ENCODE peak calls at places on chromosome 17, in five cellular contexts. H is vagina, U is K562, T is endothelial cell of umbilical vein, R is transverse colon. D is an unnamed sample. For H3K4me1, the result is how much of the 10 kb centered on the place peaks cover.

GRCh38 chr17:38719284-38719942 is 10.7 kb upstream of the CISD3 start:
- DNase-seq in H (no peak), U (no peak), R (no peak), T (no peak), D (peak)

GRCh38 chr17:67467500-67468481 is 90.7 kb downstream of the PITPNC1 start:
- DNase-seq in R (no peak), U (no peak), H (no peak), T (no peak), D (no peak)

GRCh38 chr17:79220201-79220714 is 145.6 kb downstream of the ENGASE start:
- DNase-seq in R (no peak), T (no peak), H (no peak), U (no peak), D (peak)

GRCh38 chr17:57963149-57963511 is 7.9 kb upstream of the CUEDC1 start:
- DNase-seq in T (no peak), R (no peak), U (no peak), H (no peak), D (no peak)

GRCh38 chr17:65018612-65019290 is 37.8 kb downstream of the GNA13 start:
- DNase-seq in H (no peak), R (no peak), T (no peak), U (no peak), D (no peak)

GRCh38 chr17:72333570-72333969 is 212.8 kb downstream of the SOX9 start:
- DNase-seq in H (no peak), U (no peak), T (no peak), R (no peak), D (no peak)

GRCh38 chr17:57614742-57615141 is 130.4 kb downstream of the CCDC182 start:
- DNase-seq in U (no peak), H (no peak), T (no peak), R (no peak), D (no peak)

GRCh38 chr17:4135489-4135888 is 7.3 kb downstream of the ZZEF1 start:
- DNase-seq in R (no peak), T (no peak), U (peak), H (no peak), D (no peak)

GRCh38 chr17:48139948-48140347 is 32.4 kb downstream of the SNX11 start:
- DNase-seq in H (no peak), R (no peak), T (peak), U (no peak), D (no peak)

GRCh38 chr17:17672453-17673368 is 8.5 kb upstream of the RAI1 start:
- DNase-seq in T (no peak), R (no peak), H (no peak), U (no peak), D (no peak)

GRCh38 chr17:58510075-58510474 is 4.4 kb downstream of the MTMR4 start:
- DNase-seq in R (no peak), H (no peak), T (no peak), U (no peak), D (no peak)

GRCh38 chr17:61393550-61393903 is 6.1 kb upstream of the TBX2 start:
- DNase-seq in U (no peak), R (no peak), H (no peak), T (no peak), D (no peak)

GRCh38 chr17:81802048-81802758 is 1.7 kb upstream of the GCGR start:
- DNase-seq in T (no peak), R (no peak), H (no peak), U (no peak), D (no peak)

GRCh38 chr17:45230410-45230786 is 8.7 kb downstream of the FMNL1 start:
- DNase-seq in T (no peak), U (no peak), R (no peak), H (no peak), D (no peak)

GRCh38 chr17:72477529-72477928 is 356.7 kb downstream of the SOX9 start:
- DNase-seq in H (no peak), T (no peak), R (peak), U (no peak), D (no peak)

GRCh38 chr17:61388561-61389356 is 10.9 kb upstream of the TBX2 start:
- DNase-seq in R (no peak), T (no peak), H (no peak), U (no peak), D (no peak)

GRCh38 chr17:16106161-16106891 is 106.7 kb downstream of the TTC19 start:
- DNase-seq in R (no peak), H (no peak), U (no peak), T (peak), D (no peak)

GRCh38 chr17:5707482-5707881 is 123.2 kb upstream of the NLRP1 start:
- DNase-seq in U (no peak), R (no peak), H (peak), T (no peak), D (no peak)

GRCh38 chr17:48915459-48916282 is 7.5 kb downstream of the UBE2Z start:
- DNase-seq in U (no peak), T (peak), H (no peak), R (peak), D (no peak)

GRCh38 chr17:79820959-79821330 is 18.3 kb downstream of the CBX4 start:
- DNase-seq in T (no peak), U (no peak), H (no peak), R (no peak), D (no peak)

GRCh38 chr17:61234102-61234750 is 165.4 kb upstream of the TBX2 start:
- DNase-seq in T (no peak), H (no peak), U (no peak), R (no peak), D (no peak)

GRCh38 chr17:62931101-62931500 is 34.9 kb upstream of the TANC2 start:
- DNase-seq in U (no peak), H (no peak), R (no peak), T (no peak), D (no peak)

GRCh38 chr17:50111687-50112655 is 16.8 kb downstream of the PDK2 start:
- DNase-seq in T (no peak), U (no peak), H (no peak), R (no peak), D (no peak)

GRCh38 chr17:64380985-64381384 is 9.7 kb downstream of the PECAM1 start:
- DNase-seq in R (no peak), T (no peak), U (no peak), H (no peak), D (no peak)

DNA sequence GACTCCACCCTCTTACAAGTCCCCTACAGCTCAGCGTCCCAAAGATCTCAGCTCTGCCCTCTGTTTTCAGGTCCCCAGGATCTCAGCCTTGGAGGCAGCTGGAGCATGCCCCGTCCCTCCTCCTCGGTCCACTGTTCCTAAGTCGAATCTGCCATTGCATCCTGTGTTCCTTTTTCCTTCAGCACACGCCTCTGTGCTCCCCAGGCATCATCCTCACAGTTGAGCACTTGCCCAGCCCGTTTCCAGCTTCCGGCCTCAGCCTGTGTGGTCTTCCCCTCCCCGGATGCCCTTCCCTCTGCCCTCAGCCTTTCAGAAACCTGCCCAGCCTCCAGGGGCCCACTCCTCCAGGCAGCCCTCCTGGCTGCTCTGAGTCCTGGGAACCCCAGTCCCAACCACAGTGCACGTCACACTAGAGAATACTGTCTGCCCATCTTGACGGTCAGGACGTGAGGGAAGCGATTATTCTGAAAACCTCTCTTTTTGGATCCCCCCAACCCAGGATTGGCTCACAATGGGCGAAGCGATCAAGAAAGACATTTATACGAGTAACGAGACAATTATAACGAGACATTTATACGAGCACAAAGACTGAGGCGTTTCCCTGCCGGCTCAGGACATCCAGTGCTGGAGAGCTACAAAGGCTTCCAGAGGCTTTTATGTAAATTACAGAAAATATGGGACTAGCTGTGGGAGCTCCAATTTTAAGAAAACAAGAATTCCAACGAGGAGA is 41.3 kb downstream of the RPH3AL start:
- DNase-seq in T (no peak), R (no peak), H (no peak), U (no peak), D (peak)
- H3K4me1 ChIP-seq in T (under half), R (under half), H (under half), U (under half), D (under half)

GRCh38 chr17:33218657-33219298 is 74.3 kb downstream of the ASIC2 start:
- DNase-seq in H (no peak), U (no peak), R (no peak), T (no peak), D (no peak)
- H3K4me3 ChIP-seq in H (no peak), U (no peak), R (no peak), T (no peak), D (no peak)

DNA sequence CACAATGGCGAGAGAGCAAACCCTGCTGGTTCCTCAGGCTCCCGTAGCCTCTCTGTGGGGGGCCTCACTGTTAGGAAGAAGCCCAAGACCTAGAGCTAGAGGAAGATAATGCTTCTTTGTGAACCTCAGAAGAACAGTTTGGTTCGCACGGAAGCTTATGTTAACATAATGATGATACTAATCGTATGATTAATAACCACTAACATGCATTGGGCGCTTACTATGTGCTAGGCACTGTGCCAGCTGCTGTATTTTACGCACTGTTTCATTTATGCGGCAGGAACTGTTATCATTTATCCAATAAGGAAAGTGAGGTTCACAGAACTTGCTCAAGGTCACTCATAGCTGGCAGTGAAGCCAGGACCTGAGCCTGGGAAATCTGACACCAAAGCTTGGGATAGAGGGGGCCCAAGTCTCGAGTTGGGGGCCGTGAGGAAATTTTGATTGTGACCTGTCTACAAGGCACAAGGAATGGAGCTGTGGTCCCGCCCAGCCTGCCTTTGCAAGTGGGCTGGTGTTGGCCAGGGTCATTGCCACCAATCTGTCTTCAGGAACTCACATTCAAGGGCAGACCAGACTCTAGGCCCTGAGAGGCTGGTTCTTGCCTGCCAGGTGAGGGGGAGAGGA is 6.8 kb downstream of the PRCD start:
- DNase-seq in H (no peak), T (peak), R (no peak), U (no peak), D (peak)
- TF ChIP-seq POLR2AphosphoS5 in H (no peak), T (no peak), R (no peak), U (no peak), D (no peak)

GRCh38 chr17:3004150-3004801 is 59.1 kb downstream of the OR1D5 start:
- DNase-seq in T (peak), U (no peak), R (peak), H (no peak), D (no peak)
- H3K4me1 ChIP-seq in T (under half), U (under half), R (under half), H (under half), D (under half)

GRCh38 chr17:9883451-9883850 is 21.6 kb downstream of the RCVRN start:
- DNase-seq in U (no peak), R (no peak), T (no peak), H (no peak), D (no peak)
- H3K4me3 ChIP-seq in U (no peak), R (no peak), T (no peak), H (no peak), D (no peak)

GRCh38 chr17:40548982-40549680 is 16.1 kb downstream of the CCR7 start:
- DNase-seq in T (peak), H (no peak), U (no peak), R (peak), D (no peak)
- TF ChIP-seq POLR2AphosphoS5 in T (peak), H (peak), U (no peak), R (peak), D (no peak)

DNA sequence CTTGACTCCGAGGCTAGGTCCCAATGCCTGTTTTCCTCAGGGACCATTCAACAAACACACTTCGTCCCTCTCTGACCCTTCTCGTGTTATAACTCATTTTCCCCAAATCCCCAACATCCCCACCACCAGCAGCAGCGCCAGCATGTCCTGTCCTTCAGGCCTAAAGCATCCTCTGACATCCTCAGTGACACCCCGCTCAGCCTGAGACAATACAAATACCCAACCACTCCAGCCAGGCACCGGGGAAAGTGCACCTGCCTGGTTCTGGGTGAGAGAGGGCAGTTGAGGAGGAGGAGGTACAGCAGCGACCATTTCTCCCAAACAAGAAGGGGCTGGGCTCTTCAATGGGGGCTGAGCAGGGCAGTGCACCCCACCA is 4.7 kb downstream of the MNT start:
- DNase-seq in T (no peak), R (no peak), H (no peak), U (no peak), D (no peak)
- H3K4me1 ChIP-seq in T (under half), R (half or more), H (half or more), U (half or more), D (under half)

GRCh38 chr17:41912925-41913324 is 5.8 kb downstream of the ACLY start:
- DNase-seq in T (no peak), R (no peak), H (no peak), U (no peak), D (no peak)

GRCh38 chr17:41915566-41915965 is 3.2 kb downstream of the ACLY start:
- DNase-seq in H (no peak), R (no peak), T (no peak), U (no peak), D (no peak)

GRCh38 chr17:41915020-41915419 is 3.7 kb downstream of the ACLY start:
- DNase-seq in R (no peak), H (no peak), U (no peak), T (no peak), D (no peak)

GRCh38 chr17:41913798-41914197 is 5.0 kb downstream of the ACLY start:
- DNase-seq in R (no peak), U (no peak), H (no peak), T (no peak), D (no peak)

GRCh38 chr17:41914358-41914766 is 4.4 kb downstream of the ACLY start:
- DNase-seq in R (peak), U (no peak), T (no peak), H (no peak), D (no peak)
- H3K4me3 ChIP-seq in R (no peak), U (no peak), T (no peak), H (no peak), D (no peak)

DNA sequence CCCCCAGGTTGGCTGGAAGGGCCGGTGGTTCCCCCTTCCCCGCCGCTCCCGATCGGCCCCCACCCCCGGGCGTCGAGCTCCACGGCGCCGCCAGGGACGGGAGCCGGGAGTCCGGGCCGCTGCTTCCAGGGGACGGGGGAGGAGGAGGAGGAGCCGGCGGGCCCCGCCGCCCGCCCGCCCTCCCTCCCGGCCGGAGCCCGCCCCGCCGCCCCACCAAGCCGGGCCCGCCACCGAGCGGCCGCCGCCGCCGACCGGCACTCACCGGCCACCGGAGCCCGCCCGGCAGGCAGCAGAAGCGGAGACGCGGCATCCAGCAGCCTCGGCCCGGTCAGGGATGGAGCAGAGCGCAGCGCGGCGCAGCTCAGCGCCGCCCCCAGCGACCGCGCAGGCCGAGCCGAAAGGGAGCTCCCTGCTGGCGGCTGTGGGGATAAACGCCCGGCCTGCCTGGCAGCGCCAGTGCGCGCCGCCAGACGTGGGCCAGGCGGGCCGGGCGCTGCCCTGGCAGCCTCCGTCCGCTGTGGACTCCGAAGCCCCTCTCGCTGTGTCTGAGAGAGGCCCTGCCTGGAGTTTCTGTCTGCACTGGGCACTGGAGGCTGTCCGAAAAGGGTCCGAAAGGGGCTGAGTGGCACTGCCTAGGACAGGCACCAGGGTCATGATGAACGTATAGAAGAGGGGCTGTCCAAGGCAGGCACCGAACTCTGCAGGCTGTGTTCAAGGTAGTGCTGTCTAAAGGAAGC is at the start of gene MYO18A:
- DNase-seq in T (peak), U (peak), R (peak), H (no peak), D (peak)
- TF ChIP-seq POLR2AphosphoS5 in T (peak), U (no peak), R (peak), H (no peak), D (no peak)

D was measured in GM23338.